ENCODE peak calls at places on chromosomes 7 and 10, in four cellular contexts. F is HL-60, Y is fibroblast of lung, M is body of pancreas. X is an unnamed sample.

GRCh38 chr7:19242246-19242645 is 97.0 kb upstream of the FERD3L start:
- DNase-seq in F (no peak), Y (no peak), M (no peak), X (no peak)

GRCh38 chr10:131726460-131726861 is 174.3 kb upstream of the PPP2R2D start:
- DNase-seq in F (no peak), Y (no peak), M (peak), X (peak)

GRCh38 chr7:40306596-40306995 is 171.8 kb downstream of the SUGCT start:
- DNase-seq in F (no peak), Y (peak), M (no peak), X (no peak)

GRCh38 chr7:43278088-43278644 is 165.7 kb downstream of the HECW1 start:
- DNase-seq in F (no peak), Y (peak), M (no peak), X (no peak)

GRCh38 chr7:44700322-44700721 is 48.3 kb upstream of the ZMIZ2 start:
- DNase-seq in F (no peak), Y (no peak), M (no peak), X (no peak)

GRCh38 chr10:25888627-25889026 is 45.4 kb upstream of the MYO3A start:
- DNase-seq in F (no peak), Y (no peak), M (no peak), X (no peak)

GRCh38 chr10:131703941-131704340 is 196.9 kb upstream of the PPP2R2D start:
- DNase-seq in F (no peak), Y (no peak), M (no peak), X (peak)

GRCh38 chr7:155734445-155734809 is 77.8 kb downstream of the SHH start:
- DNase-seq in F (no peak), Y (peak), M (no peak), X (no peak)

GRCh38 chr7:63023182-63023787 is 975.4 kb upstream of the ZNF722 start:
- DNase-seq in F (no peak), Y (no peak), M (no peak), X (no peak)

GRCh38 chr7:40873248-40873647 is 738.4 kb downstream of the SUGCT start:
- DNase-seq in F (no peak), Y (no peak), M (no peak), X (no peak)

GRCh38 chr10:102064503-102064867 is 664 bp upstream of the HPS6 start:
- DNase-seq in F (no peak), Y (no peak), M (no peak), X (no peak)

DNA sequence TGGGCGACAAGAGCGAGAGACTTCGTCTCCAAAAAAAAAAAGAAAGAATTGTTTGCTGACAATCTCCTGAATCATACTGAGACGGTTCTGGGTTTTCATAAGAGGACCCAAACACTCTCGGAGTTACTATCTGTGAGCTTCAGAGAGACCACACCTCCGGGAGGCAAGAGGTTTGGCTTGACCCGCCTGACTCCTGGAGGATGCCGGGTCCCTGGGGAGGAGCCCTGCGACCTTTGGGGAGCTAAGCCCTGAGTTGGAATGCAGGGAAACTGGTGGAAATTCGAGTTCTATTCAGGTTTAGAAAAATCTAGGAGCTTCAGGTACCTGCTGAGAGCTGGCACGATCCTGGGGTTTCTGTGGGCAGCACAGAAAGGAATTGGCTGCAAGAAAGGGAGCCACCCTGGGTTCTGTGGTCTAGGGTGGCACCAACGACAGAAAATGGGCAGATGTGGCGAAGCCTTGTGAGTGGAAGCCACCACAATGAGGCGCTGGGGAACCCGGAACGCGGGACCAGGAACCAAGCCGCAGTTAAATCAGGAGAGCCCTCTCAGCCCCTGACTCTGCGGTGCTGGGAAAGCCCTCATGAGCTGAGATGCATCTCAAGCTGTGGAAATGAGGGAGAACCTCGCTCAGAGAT is 21.9 kb upstream of the GATAD1 start:
- DNase-seq in F (peak), Y (no peak), M (peak), X (no peak)
- TF ChIP-seq CTCF in F (no peak), Y (no peak), M (no peak), X (no peak)

DNA sequence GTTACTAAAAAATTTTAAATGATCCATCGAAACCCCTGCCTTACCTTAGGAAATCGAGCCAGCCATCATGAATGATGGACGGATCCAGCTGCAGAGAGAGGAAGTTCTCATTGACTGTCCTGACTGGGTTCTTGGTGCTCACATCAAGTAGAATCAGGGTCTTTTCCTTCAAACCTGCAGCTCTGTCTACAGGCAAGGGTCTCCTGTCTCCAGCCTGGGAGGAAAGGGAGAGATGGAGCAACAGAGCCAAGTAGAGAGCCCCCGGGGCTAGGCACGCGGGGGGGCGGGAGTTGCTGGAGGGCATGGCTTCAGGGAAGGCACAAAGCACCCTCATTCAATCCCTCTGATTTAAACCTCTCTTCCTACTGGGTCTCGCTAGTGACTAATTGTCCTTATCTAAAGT is at the start of gene HPSE2:
- DNase-seq in F (no peak), Y (no peak), M (no peak), X (no peak)
- H3K4me3 ChIP-seq in F (no peak), Y (peak), M (peak), X (peak)

GRCh38 chr7:131999193-131999592 is 442.8 kb upstream of the PODXL start:
- DNase-seq in F (no peak), Y (no peak), M (no peak), X (no peak)

GRCh38 chr7:132002343-132002968 is 446.0 kb upstream of the PODXL start:
- DNase-seq in F (no peak), Y (peak), M (no peak), X (no peak)

GRCh38 chr7:132009778-132010177 is 453.4 kb upstream of the PODXL start:
- DNase-seq in F (no peak), Y (peak), M (no peak), X (no peak)

GRCh38 chr7:132001166-132001565 is 444.7 kb upstream of the PODXL start:
- DNase-seq in F (no peak), Y (no peak), M (no peak), X (no peak)

GRCh38 chr7:132004528-132004927 is 448.1 kb upstream of the PODXL start:
- DNase-seq in F (no peak), Y (peak), M (no peak), X (no peak)
- TF ChIP-seq CTCF in F (no peak), Y (peak), M (no peak), X (no peak)

GRCh38 chr7:6590645-6591110 is 857 bp downstream of the INTS15 start:
- DNase-seq in F (no peak), Y (no peak), M (no peak), X (no peak)

GRCh38 chr7:6588566-6588965 is 1.3 kb upstream of the INTS15 start:
- DNase-seq in F (no peak), Y (no peak), M (no peak), X (no peak)

GRCh38 chr7:6589829-6590644 is at the start of gene INTS15:
- DNase-seq in F (peak), Y (peak), M (peak), X (peak)

DNA sequence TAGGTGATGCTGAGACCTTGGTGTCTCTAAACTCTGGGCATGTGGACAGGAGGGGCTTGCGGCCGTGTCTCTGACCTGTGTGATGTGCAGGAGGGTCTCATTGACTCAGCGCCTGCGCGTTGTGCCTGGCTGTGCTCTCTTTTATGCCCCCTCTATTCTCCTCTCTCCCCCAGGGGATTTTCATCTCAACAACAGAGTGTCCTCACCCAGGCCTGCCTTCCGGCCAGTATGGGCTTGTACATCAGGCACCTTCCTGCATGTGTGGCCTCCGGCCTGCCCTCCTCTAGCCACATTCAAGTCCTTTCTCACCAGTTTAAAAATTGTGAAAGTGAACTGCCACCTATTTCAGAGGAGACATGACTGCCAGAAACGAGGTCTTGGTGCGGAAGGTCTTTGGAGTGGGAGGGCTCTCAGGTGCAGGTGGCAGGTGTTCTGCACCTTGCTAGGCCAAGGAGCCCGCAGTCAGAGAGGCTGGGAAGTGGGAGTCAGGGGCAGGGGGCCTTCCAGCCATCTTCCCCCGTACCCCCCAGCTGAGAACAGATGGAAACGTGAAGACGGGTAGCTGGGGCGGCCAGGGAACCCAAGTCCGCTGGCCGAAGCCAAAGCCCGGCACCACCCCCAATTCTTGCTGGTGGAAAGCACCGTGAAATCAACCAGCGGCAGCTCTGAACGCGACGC is 531 bp upstream of the INTS15 start:
- DNase-seq in F (no peak), Y (no peak), M (no peak), X (no peak)
- H3K4me3 ChIP-seq in F (peak), Y (no peak), M (no peak), X (peak)

DNA sequence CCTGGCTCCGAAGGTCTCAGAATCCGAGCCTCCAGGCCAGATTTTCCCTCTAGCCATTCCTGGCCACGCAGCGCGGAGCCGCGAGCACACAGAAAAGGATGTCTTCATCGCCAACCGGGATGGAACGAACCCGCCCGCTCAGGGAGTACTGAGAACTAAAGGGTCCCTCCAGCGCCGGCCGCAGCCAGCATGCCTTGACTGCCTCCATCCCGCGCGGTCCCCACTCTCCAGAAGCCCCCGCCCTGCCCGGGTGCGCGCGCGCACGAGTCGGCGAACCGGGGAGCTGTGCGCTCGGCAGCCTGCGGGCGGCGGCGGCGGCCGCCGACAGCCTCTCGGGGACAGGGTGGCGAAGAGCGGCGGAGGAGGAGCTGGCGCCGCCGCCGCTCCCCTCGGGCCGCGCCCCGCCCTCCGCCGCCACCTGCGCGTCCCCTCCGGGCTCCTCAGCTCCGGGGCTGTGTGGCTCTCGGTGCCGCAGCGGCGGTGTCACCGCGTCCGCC is 640 bp upstream of the GALNT17 start:
- DNase-seq in F (peak), Y (peak), M (peak), X (peak)
- TF ChIP-seq CTCF in F (no peak), Y (no peak), M (no peak), X (peak)

DNA sequence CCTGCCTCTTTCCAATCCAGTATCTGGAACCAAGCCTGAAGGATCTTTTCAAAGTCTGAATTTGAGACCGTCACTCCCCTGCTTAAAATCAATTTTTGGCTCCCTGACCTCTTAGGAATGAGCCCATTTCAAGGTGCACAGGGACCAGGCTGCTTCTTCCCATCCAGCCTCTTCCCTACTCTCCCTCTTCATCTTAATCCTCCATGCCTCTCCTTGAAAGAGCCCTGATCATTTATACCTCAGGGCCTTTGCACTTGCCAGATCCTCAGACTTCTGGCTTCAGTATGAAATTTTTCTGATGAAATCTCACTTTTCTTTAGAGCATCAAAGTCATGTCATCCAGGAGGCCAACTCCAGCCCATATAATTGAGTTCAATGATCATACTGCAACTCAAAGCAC is 399.5 kb upstream of the CELF2 start:
- DNase-seq in F (no peak), Y (no peak), M (no peak), X (no peak)
- H3K4me3 ChIP-seq in F (no peak), Y (no peak), M (no peak), X (no peak)

GRCh38 chr10:70265032-70265689 is 18.6 kb downstream of the NPFFR1 start:
- DNase-seq in F (no peak), Y (no peak), M (peak), X (peak)
- TF ChIP-seq CTCF in F (no peak), Y (no peak), M (no peak), X (no peak)

X was measured in coronary artery.